ENCODE peak calls at places on chromosome 21, in four cellular contexts. N is psoas muscle, S is GM13976, Q is colonic mucosa. A is an unnamed sample.

GRCh38 chr21:26185021-26185420 is 14.5 kb upstream of the APP start:
- DNase-seq in N (no peak), S (no peak), Q (no peak), A (no peak)

GRCh38 chr21:42252267-42252666 is 33.3 kb downstream of the ABCG1 start:
- DNase-seq in N (peak), S (no peak), Q (no peak), A (no peak)

GRCh38 chr21:18986197-18986596 is 582.6 kb upstream of the TMPRSS15 start:
- DNase-seq in N (no peak), S (no peak), Q (no peak), A (no peak)

GRCh38 chr21:46605759-46606426 is 1.0 kb upstream of the S100B start:
- DNase-seq in N (peak), S (peak), Q (no peak), A (peak)

GRCh38 chr21:34336756-34337391 is 26.9 kb upstream of the KCNE2 start:
- DNase-seq in N (no peak), S (no peak), Q (no peak), A (no peak)

GRCh38 chr21:44969965-44970755 is 30.3 kb downstream of the SLX9 start:
- DNase-seq in N (no peak), S (no peak), Q (no peak), A (no peak)

GRCh38 chr21:33470701-33471100 is 9.1 kb downstream of the TMEM50B start:
- DNase-seq in N (no peak), S (no peak), Q (no peak), A (no peak)

GRCh38 chr21:42238185-42238934 is 19.4 kb downstream of the ABCG1 start:
- DNase-seq in N (peak), S (no peak), Q (no peak), A (no peak)

GRCh38 chr21:33069994-33070811 is at the start of gene OLIG1:
- DNase-seq in N (peak), S (peak), Q (peak), A (no peak)

GRCh38 chr21:34909492-34910292 is 139.4 kb downstream of the RUNX1 start:
- DNase-seq in N (no peak), S (no peak), Q (no peak), A (no peak)

GRCh38 chr21:45202889-45203288 is 84.8 kb downstream of the POFUT2 start:
- DNase-seq in N (no peak), S (no peak), Q (no peak), A (no peak)

GRCh38 chr21:46227811-46228344 is 696 bp downstream of the LSS start:
- DNase-seq in N (no peak), S (peak), Q (no peak), A (no peak)

GRCh38 chr21:25171438-25171837 is 435.8 kb downstream of the MRPL39 start:
- DNase-seq in N (no peak), S (no peak), Q (no peak), A (no peak)

GRCh38 chr21:21019681-21020080 is 21.5 kb downstream of the NCAM2 start:
- DNase-seq in N (no peak), S (no peak), Q (no peak), A (no peak)

GRCh38 chr21:33801424-33802405 is 113.9 kb downstream of the ATP5PO start:
- DNase-seq in N (peak), S (no peak), Q (no peak), A (no peak)

GRCh38 chr21:34342476-34342875 is 21.3 kb upstream of the KCNE2 start:
- DNase-seq in N (no peak), S (no peak), Q (no peak), A (no peak)

GRCh38 chr21:22904385-22904784 is 1906.2 kb downstream of the NCAM2 start:
- DNase-seq in N (no peak), S (no peak), Q (no peak), A (no peak)

GRCh38 chr21:33478858-33479678 is 706 bp downstream of the TMEM50B start:
- DNase-seq in N (peak), S (peak), Q (peak), A (peak)

GRCh38 chr21:44723177-44724131 is 12.1 kb upstream of the TSPEAR start:
- DNase-seq in N (no peak), S (no peak), Q (no peak), A (no peak)

GRCh38 chr21:33075128-33075527 is 5.2 kb downstream of the OLIG1 start:
- DNase-seq in N (no peak), S (no peak), Q (no peak), A (no peak)

DNA sequence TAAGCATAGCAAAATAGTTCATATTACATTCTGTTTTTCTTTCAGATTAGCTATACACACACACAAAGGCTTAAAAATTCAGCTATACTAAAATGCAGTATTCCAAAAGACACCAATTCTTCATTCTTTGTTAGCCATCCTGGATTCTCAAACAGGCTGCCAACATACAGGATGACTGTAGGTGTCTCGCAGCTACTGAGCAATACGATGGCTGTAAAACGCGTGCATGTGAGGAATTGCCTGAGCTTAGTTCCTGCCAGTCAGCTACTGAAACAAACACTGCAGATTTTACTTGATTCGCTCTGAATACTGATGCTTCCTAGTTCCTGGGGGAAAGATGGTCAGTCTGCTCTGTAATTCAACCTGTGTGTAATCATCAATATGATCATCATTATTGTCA is 24.7 kb upstream of the HMGN1 start:
- DNase-seq in N (no peak), S (peak), Q (no peak), A (no peak)
- TF ChIP-seq CTCF in N (peak), S (no peak), Q (peak), A (peak)

DNA sequence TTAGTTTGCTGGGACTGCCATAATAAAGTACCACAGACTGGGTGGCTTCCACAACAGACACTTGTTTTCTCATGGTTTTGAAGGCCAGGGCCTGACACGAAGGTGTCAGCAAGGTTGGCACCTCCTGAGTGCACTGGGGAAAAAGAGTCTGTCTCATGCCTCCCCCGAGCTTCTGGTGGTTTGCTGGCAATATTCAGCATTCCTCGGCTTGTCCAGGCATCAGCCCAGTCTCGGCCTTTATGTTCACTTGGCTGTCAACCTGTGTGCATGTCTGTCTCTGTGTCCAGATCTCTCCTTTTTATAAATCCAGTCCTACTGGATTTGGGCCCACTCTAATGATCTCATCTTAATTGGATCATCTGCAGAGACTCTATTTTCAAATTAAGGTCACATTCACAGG is 72.6 kb downstream of the DOP1B start:
- DNase-seq in N (no peak), S (no peak), Q (no peak), A (no peak)
- TF ChIP-seq CTCF in N (no peak), S (no peak), Q (no peak), A (no peak)

DNA sequence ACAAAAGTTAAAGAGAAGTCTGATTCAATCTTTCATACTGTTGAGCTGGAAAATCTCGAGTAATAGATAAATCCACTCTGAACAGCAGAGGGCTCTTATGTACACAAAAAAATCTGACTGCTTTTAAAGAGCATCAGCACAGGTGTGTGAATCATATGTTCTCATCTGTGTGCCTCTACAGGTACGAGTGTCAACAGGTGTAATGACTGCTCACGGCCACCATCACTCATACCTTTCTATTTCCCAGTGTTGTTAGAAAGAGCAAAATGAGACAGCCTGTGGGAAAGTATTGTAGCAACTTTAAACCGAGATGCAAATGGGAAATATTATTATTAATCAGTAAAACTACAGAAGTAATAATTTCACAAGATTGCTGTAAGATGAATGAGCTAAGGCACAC is 49.0 kb upstream of the SCAF4 start:
- DNase-seq in N (no peak), S (no peak), Q (no peak), A (no peak)
- TF ChIP-seq CTCF in N (no peak), S (no peak), Q (no peak), A (peak)

GRCh38 chr21:36260030-36260787 is 59.8 kb upstream of the MORC3 start:
- DNase-seq in N (no peak), S (peak), Q (peak), A (peak)
- TF ChIP-seq CTCF in N (peak), S (peak), Q (peak), A (peak)

GRCh38 chr21:39445339-39446269 is at the start of gene LCA5L:
- DNase-seq in N (peak), S (peak), Q (peak), A (peak)
- TF ChIP-seq CTCF in N (no peak), S (peak), Q (no peak), A (no peak)